ENCODE peak calls at places on chromosome 19, in five cellular contexts. L is IMR-90, K is H9, P is trophoblast cell, V is neuronal stem cell. F is an unnamed sample.

GRCh38 chr19:28640506-28640905 is 572.4 kb downstream of the UQCRFS1 start:
- DNase-seq in L (no peak), K (no peak), P (no peak), V (no peak), F (no peak)

GRCh38 chr19:3605361-3605760 is 1.3 kb downstream of the TBXA2R start:
- DNase-seq in L (no peak), K (no peak), P (no peak), V (no peak), F (no peak)

GRCh38 chr19:38213911-38214625 is 10.0 kb downstream of the DPF1 start:
- DNase-seq in L (peak), K (no peak), P (peak), V (no peak), F (peak)

GRCh38 chr19:7242601-7243258 is 51.5 kb downstream of the INSR start:
- DNase-seq in L (peak), K (no peak), P (peak), V (no peak), F (peak)

GRCh38 chr19:48244289-48244688 is 11.4 kb downstream of the CARD8 start:
- DNase-seq in L (no peak), K (no peak), P (no peak), V (no peak), F (no peak)

GRCh38 chr19:7921302-7921954 is 1.3 kb downstream of the SNAPC2 start:
- DNase-seq in L (no peak), K (no peak), P (no peak), V (no peak), F (no peak)

GRCh38 chr19:47704024-47704423 is 9.2 kb upstream of the EHD2 start:
- DNase-seq in L (peak), K (no peak), P (peak), V (no peak), F (peak)

GRCh38 chr19:35000647-35001501 is 751 bp downstream of the GRAMD1A start:
- DNase-seq in L (peak), K (peak), P (peak), V (no peak), F (peak)

GRCh38 chr19:42386974-42387707 is 3.0 kb downstream of the CNFN start:
- DNase-seq in L (peak), K (peak), P (peak), V (peak), F (peak)

GRCh38 chr19:35510626-35510964 is 2.9 kb downstream of the DMKN start:
- DNase-seq in L (no peak), K (no peak), P (no peak), V (no peak), F (no peak)

GRCh38 chr19:39829702-39830275 is 4.2 kb downstream of the DYRK1B start:
- DNase-seq in L (peak), K (no peak), P (no peak), V (no peak), F (peak)

GRCh38 chr19:4556574-4557185 is 2.8 kb downstream of the SEMA6B start:
- DNase-seq in L (no peak), K (peak), P (peak), V (no peak), F (peak)

GRCh38 chr19:4061178-4061682 is 5.5 kb downstream of the ZBTB7A start:
- DNase-seq in L (no peak), K (peak), P (no peak), V (no peak), F (no peak)

GRCh38 chr19:23377276-23377675 is 18.0 kb downstream of the ZNF91 start:
- DNase-seq in L (no peak), K (no peak), P (no peak), V (no peak), F (no peak)

GRCh38 chr19:18340237-18340989 is at the start of gene PGPEP1:
- DNase-seq in L (peak), K (peak), P (peak), V (peak), F (peak)

GRCh38 chr19:1065606-1066109 is 1.3 kb upstream of the ARHGAP45 start:
- DNase-seq in L (no peak), K (no peak), P (peak), V (no peak), F (no peak)

GRCh38 chr19:10516671-10517286 is 468 bp downstream of the S1PR5 start:
- DNase-seq in L (no peak), K (no peak), P (no peak), V (no peak), F (peak)

GRCh38 chr19:50315773-50316448 is 13.3 kb downstream of the KCNC3 start:
- DNase-seq in L (no peak), K (peak), P (no peak), V (no peak), F (no peak)

GRCh38 chr19:49894011-49894664 is 2.5 kb downstream of the IL4I1 start:
- DNase-seq in L (no peak), K (no peak), P (no peak), V (no peak), F (no peak)

GRCh38 chr19:51971624-51972023 is 15.0 kb downstream of the ZNF350 start:
- DNase-seq in L (peak), K (no peak), P (no peak), V (no peak), F (peak)

GRCh38 chr19:15544970-15545369 is 36.6 kb downstream of the CYP4F22 start:
- DNase-seq in L (no peak), K (no peak), P (no peak), V (no peak), F (no peak)

GRCh38 chr19:15540435-15540834 is 32.1 kb downstream of the CYP4F22 start:
- DNase-seq in L (no peak), K (no peak), P (no peak), V (no peak), F (no peak)

GRCh38 chr19:15548648-15549047 is 40.3 kb downstream of the CYP4F22 start:
- DNase-seq in L (no peak), K (no peak), P (no peak), V (no peak), F (no peak)

GRCh38 chr19:15539638-15540037 is 31.3 kb downstream of the CYP4F22 start:
- DNase-seq in L (no peak), K (no peak), P (no peak), V (no peak), F (no peak)

GRCh38 chr19:15544283-15544682 is 36.0 kb downstream of the CYP4F22 start:
- DNase-seq in L (no peak), K (no peak), P (no peak), V (no peak), F (no peak)
- H2BK120ac ChIP-seq in L (no peak), K (no peak), P (no peak), V (no peak), F (no peak)

GRCh38 chr19:55578761-55579747 is 1.6 kb downstream of the ZNF579 start:
- DNase-seq in L (no peak), K (no peak), P (no peak), V (no peak), F (no peak)

GRCh38 chr19:55579766-55580621 is 654 bp downstream of the ZNF579 start:
- DNase-seq in L (peak), K (peak), P (no peak), V (no peak), F (peak)

GRCh38 chr19:55581828-55582223 is 1.2 kb upstream of the ZNF579 start:
- DNase-seq in L (no peak), K (no peak), P (no peak), V (no peak), F (no peak)

GRCh38 chr19:55581145-55581827 is 638 bp upstream of the ZNF579 start:
- DNase-seq in L (no peak), K (peak), P (no peak), V (no peak), F (peak)

GRCh38 chr19:55580628-55581144 is at the start of gene ZNF579:
- DNase-seq in L (peak), K (peak), P (no peak), V (peak), F (peak)
- H3K14ac ChIP-seq in L (peak), K (peak), P (peak), V (peak), F (peak)

GRCh38 chr19:6073858-6074708 is 36.2 kb downstream of the RFX2 start:
- DNase-seq in L (no peak), K (no peak), P (no peak), V (no peak), F (no peak)

GRCh38 chr19:6071840-6072239 is 38.5 kb downstream of the RFX2 start:
- DNase-seq in L (no peak), K (no peak), P (no peak), V (no peak), F (no peak)

GRCh38 chr19:6076675-6077463 is 33.4 kb downstream of the RFX2 start:
- DNase-seq in L (peak), K (no peak), P (peak), V (no peak), F (peak)

GRCh38 chr19:6076291-6076665 is 34.0 kb downstream of the RFX2 start:
- DNase-seq in L (no peak), K (no peak), P (no peak), V (no peak), F (no peak)

DNA sequence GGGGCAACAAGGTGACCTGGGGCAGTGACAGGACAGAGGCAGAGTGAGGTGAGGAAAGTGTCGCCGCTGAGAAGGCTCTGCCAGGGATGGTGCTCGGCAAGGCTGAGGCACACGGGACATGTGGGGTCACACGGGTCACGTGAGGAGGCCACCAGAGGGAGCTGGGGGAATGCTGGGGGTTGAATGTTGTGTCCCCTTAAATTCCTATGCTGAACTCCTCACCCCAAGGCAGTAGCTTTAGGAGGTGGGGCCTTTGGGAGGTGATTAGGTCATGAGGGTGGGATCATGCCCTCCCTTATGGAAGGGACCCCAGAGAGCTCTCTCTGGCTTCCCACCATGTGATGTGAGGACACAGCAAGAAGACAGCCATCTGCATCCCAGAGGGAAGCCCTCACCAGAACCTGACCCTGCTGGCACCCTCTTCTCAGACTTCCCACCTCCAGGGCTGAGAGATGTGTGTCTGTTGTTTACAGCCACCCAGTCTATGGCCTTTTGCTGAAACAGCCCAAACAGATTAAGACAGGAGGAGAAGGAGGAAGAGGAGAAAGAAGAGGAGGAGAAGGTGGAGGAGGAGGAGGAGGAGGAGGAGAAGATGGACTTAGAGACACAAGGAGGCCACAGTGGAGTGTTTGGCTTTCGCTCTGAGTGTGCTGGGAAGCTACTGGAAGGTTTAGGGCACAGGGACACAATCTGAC is 35.4 kb downstream of the RFX2 start:
- DNase-seq in L (no peak), K (no peak), P (no peak), V (no peak), F (no peak)
- H2BK120ac ChIP-seq in L (peak), K (no peak), P (no peak), V (no peak), F (no peak)

GRCh38 chr19:41264581-41265375 is 606 bp downstream of the HNRNPUL1 start:
- DNase-seq in L (peak), K (peak), P (no peak), V (no peak), F (peak)

GRCh38 chr19:41265376-41266153 is 1.4 kb downstream of the HNRNPUL1 start:
- DNase-seq in L (peak), K (no peak), P (no peak), V (no peak), F (peak)

GRCh38 chr19:41263042-41263849 is 926 bp upstream of the HNRNPUL1 start:
- DNase-seq in L (peak), K (peak), P (peak), V (no peak), F (peak)

GRCh38 chr19:41261474-41262190 is 2.5 kb upstream of the HNRNPUL1 start:
- DNase-seq in L (no peak), K (no peak), P (no peak), V (no peak), F (no peak)

GRCh38 chr19:41263850-41264580 is at the start of gene HNRNPUL1:
- DNase-seq in L (peak), K (peak), P (peak), V (peak), F (peak)
- H3K14ac ChIP-seq in L (peak), K (peak), P (peak), V (peak), F (peak)